ENCODE peak calls at places on chromosomes 6 and 20, in seven cellular contexts. K, R, V, P, Q, W and A are unnamed samples.

GRCh38 chr20:51094221-51094620 is 71.3 kb upstream of the KCNG1 start:
- DNase-seq in P (no peak), Q (peak; percentile 73), K (no peak), V (no peak), W (no peak), R (no peak), A (no peak)

GRCh38 chr6:44951253-44951656 is 376.9 kb upstream of the RUNX2 start:
- DNase-seq in K (no peak), R (no peak), V (no peak), Q (no peak), W (no peak), P (no peak), A (no peak)

GRCh38 chr20:57620274-57620990 is at the start of gene ZBP1:
- DNase-seq in V (no peak), P (no peak), Q (no peak), K (no peak), R (peak; percentile 69), W (no peak), A (peak; percentile 3)

GRCh38 chr6:6960571-6961251 is 147.1 kb upstream of the RREB1 start:
- DNase-seq in P (no peak), R (no peak), Q (no peak), W (no peak), K (no peak), V (no peak), A (no peak)

GRCh38 chr6:118980063-118980462 is 45.1 kb upstream of the MCM9 start:
- DNase-seq in P (peak; percentile 59), V (no peak), W (peak; percentile 67), K (peak; percentile 74), R (peak; percentile 66), Q (no peak), A (no peak)

GRCh38 chr6:89035252-89036106 is 45.1 kb upstream of the PNRC1 start:
- DNase-seq in W (peak; percentile 84), V (no peak), Q (no peak), K (peak; percentile 92), P (peak; percentile 90), R (peak; percentile 70), A (no peak)

GRCh38 chr6:111057074-111057752 is 30.1 kb upstream of the SLC16A10 start:
- DNase-seq in Q (peak; percentile 60), V (no peak), P (peak; percentile 63), W (no peak), R (no peak), K (no peak), A (no peak)

GRCh38 chr6:1792989-1793388 is 183.3 kb downstream of the FOXC1 start:
- DNase-seq in V (no peak), Q (peak; percentile 80), K (no peak), P (no peak), W (no peak), R (no peak), A (no peak)

GRCh38 chr6:158760618-158761250 is 58.4 kb downstream of the EZR start:
- DNase-seq in K (no peak), P (peak; percentile 19), W (no peak), R (no peak), V (no peak), Q (peak; percentile 72), A (no peak)

GRCh38 chr6:138824482-138825134 is 28.7 kb downstream of the ECT2L start:
- DNase-seq in Q (peak; percentile 48), K (no peak), W (no peak), R (no peak), V (no peak), P (no peak), A (no peak)

DNA sequence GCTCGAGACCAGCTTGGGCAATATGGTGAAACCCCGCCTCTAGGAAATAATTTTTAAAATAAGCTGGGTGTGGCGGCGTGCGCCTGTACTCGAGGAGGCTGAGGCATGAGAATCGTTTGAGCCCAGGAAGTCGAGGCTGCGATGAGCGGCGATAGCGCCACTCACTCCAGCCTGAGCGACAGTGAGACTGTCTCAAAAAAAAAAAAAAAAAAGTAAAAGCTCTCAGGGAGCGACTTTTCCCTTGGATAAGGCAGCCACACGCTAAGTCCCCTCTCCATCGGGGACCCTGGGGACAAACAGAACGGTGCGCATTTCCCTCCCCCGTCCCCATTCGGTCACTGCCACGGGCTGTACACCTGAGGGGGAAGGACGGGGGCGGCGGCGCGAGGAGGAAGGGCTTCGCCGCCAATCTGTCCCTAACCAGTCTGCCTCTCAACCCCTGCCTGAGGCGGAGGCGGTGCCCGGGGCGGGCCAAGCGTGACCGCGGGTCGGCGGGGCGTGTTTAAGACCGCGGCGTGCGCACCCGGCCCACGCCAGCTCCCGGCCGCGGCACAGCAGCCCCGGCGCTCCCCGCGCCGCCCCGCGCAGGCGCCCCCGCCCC is at the start of gene GMPR:
- DNase-seq in W (peak; percentile 68), R (peak; percentile 90), P (peak; percentile 81), V (peak; percentile 39), Q (peak; percentile 85), K (peak; percentile 83), A (peak; percentile 8)
- H3K27ac ChIP-seq in W (peak within 1 kb of the TSS; percentile 82), R (peak within 1 kb of the TSS; percentile 70), P (no peak within 1 kb of the TSS), V (peak within 1 kb of the TSS; percentile 58), Q (no peak within 1 kb of the TSS), K (peak within 1 kb of the TSS; percentile 87), A (peak within 1 kb of the TSS; percentile 39)

GRCh38 chr20:23126281-23127061 is 40.3 kb upstream of the CD93 start:
- DNase-seq in Q (no peak), W (no peak), V (no peak), R (no peak), P (no peak), K (no peak), A (no peak)
- H3K27ac ChIP-seq in Q (no peak overlapping the region), W (peak overlapping the region; percentile 5), V (peak overlapping the region; percentile 36), R (peak overlapping the region; percentile 78), P (no peak overlapping the region), K (no peak overlapping the region), A (peak overlapping the region; percentile 68)

DNA sequence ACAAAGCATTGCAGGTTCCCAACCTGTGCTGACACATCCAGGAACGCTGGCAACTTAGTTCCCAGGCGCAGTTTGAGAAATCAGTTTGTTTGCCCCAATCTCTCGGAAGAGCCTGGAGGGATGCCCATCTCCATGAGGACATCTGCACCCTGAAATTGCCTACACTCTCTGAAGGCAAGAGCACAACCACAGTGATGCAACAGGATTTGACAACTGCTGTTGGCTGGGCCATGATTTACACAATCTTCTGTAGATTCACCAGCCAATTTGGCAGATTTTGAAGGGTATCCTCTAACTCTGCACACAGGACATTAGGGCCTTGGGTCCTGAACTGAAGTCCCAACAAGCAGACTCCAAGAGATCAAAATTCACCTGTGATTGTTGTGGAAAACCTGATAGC is 3.4 kb downstream of the APMAP start:
- DNase-seq in P (no peak), R (no peak), W (no peak), V (no peak), Q (peak; percentile 17), K (no peak), A (no peak)
- H3K27ac ChIP-seq in P (no peak overlapping the region), R (no peak overlapping the region), W (no peak overlapping the region), V (no peak overlapping the region), Q (no peak overlapping the region), K (no peak overlapping the region), A (no peak overlapping the region)

GRCh38 chr20:61908057-61909026 is 157.3 kb downstream of the TAF4 start:
- DNase-seq in W (no peak), V (no peak), R (peak; percentile 21), P (no peak), Q (no peak), K (no peak), A (no peak)

GRCh38 chr20:61909028-61909427 is 156.7 kb downstream of the TAF4 start:
- DNase-seq in K (no peak), Q (no peak), V (no peak), P (no peak), W (no peak), R (peak; percentile 27), A (no peak)

GRCh38 chr20:61909821-61910220 is 155.9 kb downstream of the TAF4 start:
- DNase-seq in V (no peak), P (no peak), W (no peak), R (no peak), Q (no peak), K (no peak), A (no peak)

GRCh38 chr20:61905781-61906523 is 159.7 kb downstream of the TAF4 start:
- DNase-seq in Q (no peak), V (no peak), W (no peak), K (no peak), P (no peak), R (peak; percentile 21), A (no peak)

DNA sequence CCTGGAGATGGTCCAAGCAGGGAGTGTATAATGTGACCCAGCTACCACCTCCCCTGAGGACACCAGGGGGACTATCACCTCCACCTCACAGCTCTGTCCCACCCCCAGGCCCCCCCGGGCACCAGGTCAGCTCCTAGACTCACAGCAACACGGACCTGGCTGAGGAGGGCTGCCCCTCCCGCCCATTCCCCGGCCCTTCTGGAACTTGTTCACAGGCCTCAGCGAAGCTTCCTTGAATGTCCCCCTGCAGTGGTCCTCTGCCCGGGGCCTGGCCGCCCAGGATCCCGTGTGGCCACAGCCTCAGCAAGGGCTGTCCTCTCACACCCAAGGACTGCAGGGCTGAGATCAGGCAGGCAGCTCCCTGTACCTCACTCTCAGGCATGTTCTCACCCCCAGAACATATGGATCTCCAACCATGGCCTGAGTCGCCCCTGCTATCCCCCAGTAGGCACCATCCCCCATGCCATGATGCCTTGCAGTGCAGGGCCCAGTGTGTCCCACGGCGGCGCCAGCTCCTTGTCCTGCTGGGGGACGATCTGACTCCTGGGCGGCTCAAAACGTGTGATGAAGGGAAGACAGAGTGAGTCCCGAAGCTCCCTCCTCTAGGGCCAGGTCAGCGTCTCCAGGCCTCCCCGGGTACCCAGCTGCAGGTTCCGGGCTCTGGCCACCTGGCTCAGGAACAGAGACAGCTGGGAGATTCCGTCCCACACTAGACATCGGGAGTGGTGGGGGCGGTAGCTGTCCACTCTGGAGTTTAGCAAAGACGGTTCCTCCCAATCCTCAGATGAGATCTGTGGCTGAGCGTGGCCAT is 158.4 kb downstream of the TAF4 start:
- DNase-seq in W (no peak), P (no peak), K (no peak), R (peak; percentile 32), V (no peak), Q (no peak), A (no peak)
- H3K27ac ChIP-seq in W (no peak overlapping the region), P (no peak overlapping the region), K (no peak overlapping the region), R (no peak overlapping the region), V (no peak overlapping the region), Q (no peak overlapping the region), A (no peak overlapping the region)

DNA sequence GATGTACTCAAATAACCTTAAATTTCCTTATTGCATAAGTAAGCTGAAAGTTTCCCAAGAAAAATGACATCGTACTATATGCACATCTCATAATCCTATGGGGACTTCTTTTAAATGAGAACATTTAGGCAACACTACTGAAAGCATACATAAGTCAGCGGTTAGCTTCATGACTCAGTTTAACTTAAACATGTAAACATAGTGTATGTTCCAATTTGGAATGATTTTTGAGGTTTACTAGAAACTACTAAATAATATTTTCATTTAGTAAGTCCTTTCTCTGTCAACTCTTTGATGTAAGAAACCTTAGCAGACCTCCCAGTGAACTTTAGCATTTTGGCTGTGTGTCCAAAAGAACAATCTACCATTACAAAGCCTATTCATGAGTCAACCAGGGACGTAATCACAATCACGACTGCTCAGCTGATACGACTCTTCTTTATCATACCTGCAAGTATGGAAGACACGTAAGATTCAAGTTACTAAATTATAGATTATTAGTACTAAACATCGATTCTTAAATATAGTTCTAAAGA is 19.3 kb downstream of the HIVEP2 start:
- DNase-seq in V (no peak), R (no peak), K (no peak), Q (no peak), P (peak; percentile 8), W (no peak), A (no peak)
- H3K27ac ChIP-seq in V (no peak overlapping the region), R (peak overlapping the region; percentile 91), K (peak overlapping the region; percentile 88), Q (no peak overlapping the region), P (peak overlapping the region; percentile 97), W (peak overlapping the region; percentile 98), A (no peak overlapping the region)